ENCODE peak calls at places on chromosome 14, in seven cellular contexts. G is fibroblast of pulmonary artery, L is breast epithelium, E is T1000, H is HuH-7.5, N is Kasumi-1, M is neural crest cell. P is an unnamed sample.

GRCh38 chr14:68651652-68652432 is 141.0 kb downstream of the ZFP36L1 start:
- DNase-seq in G (no peak), L (no peak), E (no peak), H (no peak), N (no peak), M (no peak), P (no peak)

GRCh38 chr14:22689186-22689585 is 45.0 kb upstream of the OR6J1 start:
- DNase-seq in G (peak; percentile 96), L (no peak), E (no peak), H (no peak), N (peak; percentile 14), M (no peak), P (no peak)

GRCh38 chr14:25237845-25238244 is 187.9 kb upstream of the STXBP6 start:
- DNase-seq in G (peak; percentile 3), L (no peak), E (no peak), H (no peak), N (peak; percentile 47), M (no peak), P (peak; percentile 53)

GRCh38 chr14:56794088-56794556 is 16.2 kb downstream of the OTX2 start:
- DNase-seq in G (no peak), L (no peak), E (no peak), H (no peak), N (no peak), M (no peak), P (peak; percentile 61)

GRCh38 chr14:33364536-33364935 is 425.9 kb downstream of the NPAS3 start:
- DNase-seq in G (no peak), L (no peak), E (no peak), H (no peak), N (no peak), M (no peak), P (no peak)

GRCh38 chr14:24224618-24225071 is 7.5 kb downstream of the NEDD8 start:
- DNase-seq in G (peak; percentile 97), L (no peak), E (no peak), H (no peak), N (no peak), M (no peak), P (no peak)

GRCh38 chr14:50067723-50068495 is 48.5 kb downstream of the VCPKMT start:
- DNase-seq in G (peak; percentile 78), L (no peak), E (peak; percentile 31), H (no peak), N (no peak), M (no peak), P (no peak)

GRCh38 chr14:92443741-92444140 is 69.8 kb upstream of the RIN3 start:
- DNase-seq in G (no peak), L (no peak), E (no peak), H (no peak), N (no peak), M (no peak), P (no peak)

GRCh38 chr14:68448379-68448778 is 344.5 kb downstream of the ZFP36L1 start:
- DNase-seq in G (no peak), L (no peak), E (no peak), H (no peak), N (no peak), M (no peak), P (no peak)

GRCh38 chr14:91219505-91220389 is 24.8 kb downstream of the GPR68 start:
- DNase-seq in G (no peak), L (no peak), E (no peak), H (no peak), N (no peak), M (no peak), P (no peak)